ENCODE peak calls at places on chromosome 13, in ten cellular contexts. One of them, this sample, is unnamed.

GRCh38 chr13:109494955-109495354 is 291.4 kb downstream of the IRS2 start:
- DNase-seq in activated CD4-positive, alpha-beta T cell treated with anti-CD3 and anti-CD28 coated beads for 1 hour: no peak
- DNase-seq in amygdala: no peak
- DNase-seq in stimulated activated CD4-positive, alpha-beta T cell treated with anti-CD3 and anti-CD28 coated beads, Interleukin-2, amount 100 ng/mL, for 48 hours: no peak
- DNase-seq in NCI-H1092: peak
- DNase-seq in testis: no peak
- DNase-seq in neural crest cell: no peak
- DNase-seq in smooth muscle cell of the brain vasculature: no peak
- DNase-seq in Panc1: no peak
- DNase-seq in glutamatergic neuron: no peak
- DNase-seq in this sample: peak

GRCh38 chr13:23567792-23568480 is 2.3 kb upstream of the TNFRSF19 start:
- DNase-seq in activated CD4-positive, alpha-beta T cell treated with anti-CD3 and anti-CD28 coated beads for 1 hour: no peak
- DNase-seq in amygdala: no peak
- DNase-seq in stimulated activated CD4-positive, alpha-beta T cell treated with anti-CD3 and anti-CD28 coated beads, Interleukin-2, amount 100 ng/mL, for 48 hours: no peak
- DNase-seq in NCI-H1092: no peak
- DNase-seq in testis: no peak
- DNase-seq in neural crest cell: peak
- DNase-seq in smooth muscle cell of the brain vasculature: no peak
- DNase-seq in Panc1: no peak
- DNase-seq in glutamatergic neuron: peak
- DNase-seq in this sample: no peak

GRCh38 chr13:49097374-49097773 is 121.7 kb downstream of the FNDC3A start:
- DNase-seq in activated CD4-positive, alpha-beta T cell treated with anti-CD3 and anti-CD28 coated beads for 1 hour: no peak
- DNase-seq in amygdala: no peak
- DNase-seq in stimulated activated CD4-positive, alpha-beta T cell treated with anti-CD3 and anti-CD28 coated beads, Interleukin-2, amount 100 ng/mL, for 48 hours: no peak
- DNase-seq in NCI-H1092: no peak
- DNase-seq in testis: no peak
- DNase-seq in neural crest cell: no peak
- DNase-seq in smooth muscle cell of the brain vasculature: peak
- DNase-seq in Panc1: no peak
- DNase-seq in glutamatergic neuron: no peak
- DNase-seq in this sample: no peak

GRCh38 chr13:42367836-42368235 is 95.9 kb downstream of the AKAP11 start:
- DNase-seq in activated CD4-positive, alpha-beta T cell treated with anti-CD3 and anti-CD28 coated beads for 1 hour: no peak
- DNase-seq in amygdala: no peak
- DNase-seq in stimulated activated CD4-positive, alpha-beta T cell treated with anti-CD3 and anti-CD28 coated beads, Interleukin-2, amount 100 ng/mL, for 48 hours: no peak
- DNase-seq in NCI-H1092: no peak
- DNase-seq in testis: no peak
- DNase-seq in neural crest cell: no peak
- DNase-seq in smooth muscle cell of the brain vasculature: no peak
- DNase-seq in Panc1: no peak
- DNase-seq in glutamatergic neuron: no peak
- DNase-seq in this sample: no peak

GRCh38 chr13:75661443-75661842 is 25.3 kb downstream of the LMO7 start:
- DNase-seq in activated CD4-positive, alpha-beta T cell treated with anti-CD3 and anti-CD28 coated beads for 1 hour: no peak
- DNase-seq in amygdala: no peak
- DNase-seq in stimulated activated CD4-positive, alpha-beta T cell treated with anti-CD3 and anti-CD28 coated beads, Interleukin-2, amount 100 ng/mL, for 48 hours: no peak
- DNase-seq in NCI-H1092: no peak
- DNase-seq in testis: no peak
- DNase-seq in neural crest cell: no peak
- DNase-seq in smooth muscle cell of the brain vasculature: no peak
- DNase-seq in Panc1: no peak
- DNase-seq in glutamatergic neuron: no peak
- DNase-seq in this sample: no peak

GRCh38 chr13:98890186-98890585 is 87.7 kb downstream of the DOCK9 start:
- DNase-seq in activated CD4-positive, alpha-beta T cell treated with anti-CD3 and anti-CD28 coated beads for 1 hour: no peak
- DNase-seq in amygdala: peak
- DNase-seq in stimulated activated CD4-positive, alpha-beta T cell treated with anti-CD3 and anti-CD28 coated beads, Interleukin-2, amount 100 ng/mL, for 48 hours: peak
- DNase-seq in NCI-H1092: no peak
- DNase-seq in testis: no peak
- DNase-seq in neural crest cell: no peak
- DNase-seq in smooth muscle cell of the brain vasculature: no peak
- DNase-seq in Panc1: no peak
- DNase-seq in glutamatergic neuron: no peak
- DNase-seq in this sample: no peak

GRCh38 chr13:98563071-98563470 is 13.8 kb downstream of the STK24 start:
- DNase-seq in activated CD4-positive, alpha-beta T cell treated with anti-CD3 and anti-CD28 coated beads for 1 hour: no peak
- DNase-seq in amygdala: no peak
- DNase-seq in stimulated activated CD4-positive, alpha-beta T cell treated with anti-CD3 and anti-CD28 coated beads, Interleukin-2, amount 100 ng/mL, for 48 hours: no peak
- DNase-seq in NCI-H1092: no peak
- DNase-seq in testis: no peak
- DNase-seq in neural crest cell: no peak
- DNase-seq in smooth muscle cell of the brain vasculature: no peak
- DNase-seq in Panc1: no peak
- DNase-seq in glutamatergic neuron: no peak
- DNase-seq in this sample: no peak

GRCh38 chr13:112225429-112226090 is 150.6 kb upstream of the SPACA7 start:
- DNase-seq in activated CD4-positive, alpha-beta T cell treated with anti-CD3 and anti-CD28 coated beads for 1 hour: no peak
- DNase-seq in amygdala: no peak
- DNase-seq in stimulated activated CD4-positive, alpha-beta T cell treated with anti-CD3 and anti-CD28 coated beads, Interleukin-2, amount 100 ng/mL, for 48 hours: no peak
- DNase-seq in NCI-H1092: no peak
- DNase-seq in testis: no peak
- DNase-seq in neural crest cell: no peak
- DNase-seq in smooth muscle cell of the brain vasculature: no peak
- DNase-seq in Panc1: no peak
- DNase-seq in glutamatergic neuron: no peak
- DNase-seq in this sample: no peak

GRCh38 chr13:33626407-33626806 is 191.5 kb upstream of the RFC3 start:
- DNase-seq in activated CD4-positive, alpha-beta T cell treated with anti-CD3 and anti-CD28 coated beads for 1 hour: no peak
- DNase-seq in amygdala: no peak
- DNase-seq in stimulated activated CD4-positive, alpha-beta T cell treated with anti-CD3 and anti-CD28 coated beads, Interleukin-2, amount 100 ng/mL, for 48 hours: no peak
- DNase-seq in NCI-H1092: no peak
- DNase-seq in testis: no peak
- DNase-seq in neural crest cell: no peak
- DNase-seq in smooth muscle cell of the brain vasculature: no peak
- DNase-seq in Panc1: no peak
- DNase-seq in glutamatergic neuron: no peak
- DNase-seq in this sample: no peak

GRCh38 chr13:59865398-59865797 is 298.3 kb downstream of the DIAPH3 start:
- DNase-seq in activated CD4-positive, alpha-beta T cell treated with anti-CD3 and anti-CD28 coated beads for 1 hour: no peak
- DNase-seq in amygdala: no peak
- DNase-seq in stimulated activated CD4-positive, alpha-beta T cell treated with anti-CD3 and anti-CD28 coated beads, Interleukin-2, amount 100 ng/mL, for 48 hours: no peak
- DNase-seq in NCI-H1092: no peak
- DNase-seq in testis: no peak
- DNase-seq in neural crest cell: no peak
- DNase-seq in smooth muscle cell of the brain vasculature: no peak
- DNase-seq in Panc1: no peak
- DNase-seq in glutamatergic neuron: no peak
- DNase-seq in this sample: no peak

GRCh38 chr13:106182404-106182803 is 353.1 kb downstream of the EFNB2 start:
- DNase-seq in activated CD4-positive, alpha-beta T cell treated with anti-CD3 and anti-CD28 coated beads for 1 hour: no peak
- DNase-seq in amygdala: no peak
- DNase-seq in stimulated activated CD4-positive, alpha-beta T cell treated with anti-CD3 and anti-CD28 coated beads, Interleukin-2, amount 100 ng/mL, for 48 hours: no peak
- DNase-seq in NCI-H1092: no peak
- DNase-seq in testis: no peak
- DNase-seq in neural crest cell: no peak
- DNase-seq in smooth muscle cell of the brain vasculature: peak
- DNase-seq in Panc1: no peak
- DNase-seq in glutamatergic neuron: no peak
- DNase-seq in this sample: no peak

GRCh38 chr13:39297664-39298171 is 259.5 kb downstream of the NHLRC3 start:
- DNase-seq in activated CD4-positive, alpha-beta T cell treated with anti-CD3 and anti-CD28 coated beads for 1 hour: no peak
- DNase-seq in amygdala: no peak
- DNase-seq in stimulated activated CD4-positive, alpha-beta T cell treated with anti-CD3 and anti-CD28 coated beads, Interleukin-2, amount 100 ng/mL, for 48 hours: no peak
- DNase-seq in NCI-H1092: no peak
- DNase-seq in testis: no peak
- DNase-seq in neural crest cell: no peak
- DNase-seq in smooth muscle cell of the brain vasculature: no peak
- DNase-seq in Panc1: no peak
- DNase-seq in glutamatergic neuron: no peak
- DNase-seq in this sample: no peak

GRCh38 chr13:30623392-30623791 is 5.7 kb downstream of the USPL1 start:
- DNase-seq in activated CD4-positive, alpha-beta T cell treated with anti-CD3 and anti-CD28 coated beads for 1 hour: no peak
- DNase-seq in amygdala: no peak
- DNase-seq in stimulated activated CD4-positive, alpha-beta T cell treated with anti-CD3 and anti-CD28 coated beads, Interleukin-2, amount 100 ng/mL, for 48 hours: no peak
- DNase-seq in NCI-H1092: no peak
- DNase-seq in testis: no peak
- DNase-seq in neural crest cell: no peak
- DNase-seq in smooth muscle cell of the brain vasculature: no peak
- DNase-seq in Panc1: no peak
- DNase-seq in glutamatergic neuron: no peak
- DNase-seq in this sample: no peak

GRCh38 chr13:36131215-36131930 is at the start of gene DCLK1:
- DNase-seq in activated CD4-positive, alpha-beta T cell treated with anti-CD3 and anti-CD28 coated beads for 1 hour: no peak
- DNase-seq in amygdala: peak
- DNase-seq in stimulated activated CD4-positive, alpha-beta T cell treated with anti-CD3 and anti-CD28 coated beads, Interleukin-2, amount 100 ng/mL, for 48 hours: no peak
- DNase-seq in NCI-H1092: peak
- DNase-seq in testis: peak
- DNase-seq in neural crest cell: peak
- DNase-seq in smooth muscle cell of the brain vasculature: no peak
- DNase-seq in Panc1: no peak
- DNase-seq in glutamatergic neuron: peak
- DNase-seq in this sample: peak

GRCh38 chr13:45783346-45784043 is 68.1 kb downstream of the SIAH3 start:
- DNase-seq in activated CD4-positive, alpha-beta T cell treated with anti-CD3 and anti-CD28 coated beads for 1 hour: no peak
- DNase-seq in amygdala: no peak
- DNase-seq in stimulated activated CD4-positive, alpha-beta T cell treated with anti-CD3 and anti-CD28 coated beads, Interleukin-2, amount 100 ng/mL, for 48 hours: no peak
- DNase-seq in NCI-H1092: no peak
- DNase-seq in testis: no peak
- DNase-seq in neural crest cell: no peak
- DNase-seq in smooth muscle cell of the brain vasculature: no peak
- DNase-seq in Panc1: no peak
- DNase-seq in glutamatergic neuron: no peak
- DNase-seq in this sample: no peak

GRCh38 chr13:100954430-100955361 is 280.1 kb upstream of the TMTC4 start:
- DNase-seq in activated CD4-positive, alpha-beta T cell treated with anti-CD3 and anti-CD28 coated beads for 1 hour: no peak
- DNase-seq in amygdala: no peak
- DNase-seq in stimulated activated CD4-positive, alpha-beta T cell treated with anti-CD3 and anti-CD28 coated beads, Interleukin-2, amount 100 ng/mL, for 48 hours: no peak
- DNase-seq in NCI-H1092: peak
- DNase-seq in testis: no peak
- DNase-seq in neural crest cell: no peak
- DNase-seq in smooth muscle cell of the brain vasculature: no peak
- DNase-seq in Panc1: no peak
- DNase-seq in glutamatergic neuron: no peak
- DNase-seq in this sample: peak

GRCh38 chr13:75495938-75496337 is 14.0 kb upstream of the TBC1D4 start:
- DNase-seq in activated CD4-positive, alpha-beta T cell treated with anti-CD3 and anti-CD28 coated beads for 1 hour: no peak
- DNase-seq in amygdala: no peak
- DNase-seq in stimulated activated CD4-positive, alpha-beta T cell treated with anti-CD3 and anti-CD28 coated beads, Interleukin-2, amount 100 ng/mL, for 48 hours: no peak
- DNase-seq in NCI-H1092: no peak
- DNase-seq in testis: no peak
- DNase-seq in neural crest cell: no peak
- DNase-seq in smooth muscle cell of the brain vasculature: no peak
- DNase-seq in Panc1: no peak
- DNase-seq in glutamatergic neuron: no peak
- DNase-seq in this sample: no peak

GRCh38 chr13:43261018-43261417 is 237.6 kb downstream of the DNAJC15 start:
- DNase-seq in activated CD4-positive, alpha-beta T cell treated with anti-CD3 and anti-CD28 coated beads for 1 hour: no peak
- DNase-seq in amygdala: no peak
- DNase-seq in stimulated activated CD4-positive, alpha-beta T cell treated with anti-CD3 and anti-CD28 coated beads, Interleukin-2, amount 100 ng/mL, for 48 hours: no peak
- DNase-seq in NCI-H1092: no peak
- DNase-seq in testis: no peak
- DNase-seq in neural crest cell: no peak
- DNase-seq in smooth muscle cell of the brain vasculature: no peak
- DNase-seq in Panc1: no peak
- DNase-seq in glutamatergic neuron: no peak
- DNase-seq in this sample: no peak

This sample was measured in DMS79 treated with DMSO at 0.1 percent for 48 hours.